ENCODE peak calls at places on chromosomes 1 and 21, in seven cellular contexts. W is fibroblast of the conjunctiva, Q is fibroblast of lung, R is prostate gland, M is T follicular helper cell, T is lower leg skin, J is lower lobe of right lung. C is an unnamed sample.

GRCh38 chr1:84753516-84754375 is 63.5 kb upstream of the SSX2IP start:
- DNase-seq in J (peak), T (peak), R (peak), W (peak), Q (peak), M (peak), C (peak)

GRCh38 chr1:164735315-164736052 is 176.5 kb downstream of the PBX1 start:
- DNase-seq in M (no peak), J (no peak), T (no peak), R (no peak), W (no peak), Q (peak), C (peak)

GRCh38 chr1:31886866-31887265 is 51.3 kb downstream of the PTP4A2 start:
- DNase-seq in R (no peak), W (no peak), J (no peak), Q (no peak), T (no peak), M (no peak), C (no peak)

GRCh38 chr1:93501399-93501798 is 53.5 kb downstream of the FNBP1L start:
- DNase-seq in J (no peak), W (no peak), R (no peak), M (no peak), T (no peak), Q (no peak), C (no peak)

GRCh38 chr1:222136869-222137268 is 395.0 kb upstream of the DUSP10 start:
- DNase-seq in R (peak), Q (peak), W (no peak), J (no peak), M (no peak), T (no peak), C (no peak)

GRCh38 chr21:38208118-38208517 is 48.7 kb upstream of the KCNJ15 start:
- DNase-seq in Q (no peak), T (no peak), M (no peak), J (no peak), W (no peak), R (no peak), C (no peak)

GRCh38 chr21:35854281-35854680 is 206.0 kb downstream of the SETD4 start:
- DNase-seq in Q (no peak), R (no peak), M (no peak), J (no peak), T (no peak), W (no peak), C (no peak)

GRCh38 chr1:221845650-221846371 is 103.9 kb upstream of the DUSP10 start:
- DNase-seq in M (no peak), J (no peak), Q (peak), W (peak), R (peak), T (no peak), C (no peak)

GRCh38 chr1:39692152-39693064 is 1.2 kb upstream of the HPCAL4 start:
- DNase-seq in T (no peak), R (no peak), Q (no peak), J (peak), M (no peak), W (no peak), C (no peak)

GRCh38 chr21:44593598-44594405 is 1.5 kb upstream of the KRTAP10-6 start:
- DNase-seq in T (no peak), R (no peak), J (no peak), W (no peak), M (no peak), Q (peak), C (no peak)

GRCh38 chr1:15760520-15761211 is 2.1 kb downstream of the FBLIM1 start:
- DNase-seq in W (no peak), Q (peak), J (no peak), M (no peak), R (no peak), T (no peak), C (peak)

GRCh38 chr1:156834322-156834721 is 17.7 kb upstream of the SH2D2A start:
- DNase-seq in T (no peak), M (no peak), R (no peak), Q (no peak), W (no peak), J (no peak), C (no peak)

GRCh38 chr1:152001631-152002584 is 8.2 kb upstream of the S100A10 start:
- DNase-seq in J (peak), M (peak), Q (peak), R (peak), T (peak), W (peak), C (peak)

GRCh38 chr1:20381045-20381641 is 90.5 kb downstream of the VWA5B1 start:
- DNase-seq in J (no peak), T (no peak), R (no peak), M (no peak), W (no peak), Q (no peak), C (no peak)

GRCh38 chr1:24027838-24028468 is 47.8 kb upstream of the SRSF10 start:
- DNase-seq in W (peak), T (no peak), M (no peak), Q (peak), R (no peak), J (no peak), C (peak)

GRCh38 chr1:88774151-88774556 is 90.1 kb downstream of the PKN2 start:
- DNase-seq in R (no peak), J (no peak), Q (peak), W (no peak), T (no peak), M (no peak), C (peak)

GRCh38 chr21:25171438-25171837 is 435.8 kb downstream of the MRPL39 start:
- DNase-seq in T (no peak), R (no peak), Q (peak), M (no peak), J (no peak), W (no peak), C (peak)

GRCh38 chr1:192401832-192402231 is 85.0 kb downstream of the RGS21 start:
- DNase-seq in W (peak), T (no peak), M (no peak), Q (peak), J (no peak), R (no peak), C (peak)

GRCh38 chr1:36516372-36517018 is 33.8 kb upstream of the CSF3R start:
- DNase-seq in R (no peak), W (peak), M (peak), T (no peak), J (peak), Q (peak), C (peak)

GRCh38 chr1:88783145-88783544 is 99.1 kb downstream of the PKN2 start:
- DNase-seq in Q (no peak), T (no peak), W (no peak), R (no peak), J (no peak), M (no peak), C (no peak)

GRCh38 chr1:62439652-62440371 is 3.0 kb downstream of the USP1 start:
- DNase-seq in J (no peak), R (no peak), T (no peak), M (no peak), W (no peak), Q (no peak), C (no peak)

GRCh38 chr21:36589352-36589971 is 109.5 kb upstream of the SIM2 start:
- DNase-seq in J (peak), W (peak), M (no peak), T (peak), Q (peak), R (no peak), C (no peak)

GRCh38 chr1:64663654-64664053 is 81.2 kb upstream of the RAVER2 start:
- DNase-seq in R (no peak), M (no peak), T (no peak), W (no peak), J (no peak), Q (peak), C (peak)

GRCh38 chr1:184624051-184624450 is 130.6 kb downstream of the EDEM3 start:
- DNase-seq in J (no peak), T (no peak), M (no peak), W (peak), R (no peak), Q (no peak), C (no peak)

GRCh38 chr1:164905891-164906290 is 346.9 kb downstream of the PBX1 start:
- DNase-seq in J (no peak), Q (no peak), W (no peak), R (no peak), M (no peak), T (no peak), C (no peak)

GRCh38 chr1:187384504-187384903 is 555.8 kb downstream of the PLA2G4A start:
- DNase-seq in M (no peak), T (no peak), Q (no peak), R (no peak), J (no peak), W (no peak), C (no peak)

GRCh38 chr21:24179110-24179509 is 1428.2 kb downstream of the MRPL39 start:
- DNase-seq in Q (no peak), W (no peak), J (no peak), T (no peak), R (no peak), M (no peak), C (no peak)

GRCh38 chr1:235295902-235296350 is 32.1 kb downstream of the ARID4B start:
- DNase-seq in J (no peak), T (no peak), W (peak), R (peak), Q (peak), M (no peak), C (peak)

GRCh38 chr1:205026181-205026580 is 16.8 kb upstream of the CNTN2 start:
- DNase-seq in R (no peak), M (no peak), W (no peak), J (no peak), Q (no peak), T (no peak), C (no peak)

GRCh38 chr1:162541619-162542141 is 19.8 kb upstream of the UAP1 start:
- DNase-seq in Q (peak), W (peak), J (no peak), M (no peak), R (no peak), T (peak), C (peak)

GRCh38 chr1:202343652-202344349 is 2.1 kb upstream of the UBE2T start:
- DNase-seq in M (no peak), T (no peak), W (no peak), J (no peak), R (no peak), Q (peak), C (no peak)

GRCh38 chr1:94259635-94260289 is 22.4 kb upstream of the ARHGAP29 start:
- DNase-seq in J (no peak), Q (peak), M (no peak), W (no peak), R (no peak), T (no peak), C (peak)

GRCh38 chr1:68782890-68783289 is 286.0 kb upstream of the DEPDC1 start:
- DNase-seq in Q (no peak), T (no peak), R (no peak), M (no peak), J (no peak), W (no peak), C (no peak)

GRCh38 chr1:98019747-98020146 is 98.9 kb upstream of the DPYD start:
- DNase-seq in T (no peak), J (no peak), W (no peak), Q (no peak), M (no peak), R (no peak), C (no peak)

GRCh38 chr1:201258763-201259230 is 24.5 kb upstream of the PKP1 start:
- DNase-seq in M (no peak), W (no peak), Q (no peak), J (no peak), R (no peak), T (no peak), C (no peak)

GRCh38 chr1:15195420-15196052 is 42.0 kb downstream of the TMEM51 start:
- DNase-seq in R (no peak), Q (no peak), M (no peak), W (no peak), T (no peak), J (no peak), C (no peak)

C was measured in astrocyte.